ENCODE peak calls at places on chromosomes 1 and 21, in five cellular contexts. F is HCT116, B is SK-N-SH, V is GM12878, R is HepG2. X is an unnamed sample.

GRCh38 chr1:25695066-25695990 is 78.7 kb downstream of the MAN1C1 start:
- DNase-seq in F (no peak), B (no peak), V (no peak), R (peak; percentile 66), X (peak; percentile 76)

GRCh38 chr1:154324241-154324640 is 1.1 kb upstream of the ATP8B2 start:
- DNase-seq in B (no peak), V (no peak), F (no peak), R (no peak), X (no peak)

GRCh38 chr1:173267453-173267945 is 60.4 kb upstream of the TNFSF4 start:
- DNase-seq in V (peak; percentile 16), B (no peak), R (no peak), F (no peak), X (no peak)

GRCh38 chr1:5565281-5565680 is 426.9 kb downstream of the NPHP4 start:
- DNase-seq in V (no peak), R (no peak), B (no peak), F (no peak), X (no peak)

GRCh38 chr1:54813479-54814147 is 12.5 kb upstream of the TTC22 start:
- DNase-seq in R (no peak), F (no peak), V (no peak), B (no peak), X (peak; percentile 85)

GRCh38 chr1:6438047-6438525 is 13.5 kb downstream of the ESPN start:
- DNase-seq in V (peak; percentile 12), R (peak; percentile 66), F (no peak), B (peak; percentile 88), X (peak; percentile 58)

GRCh38 chr1:183586897-183587296 is 3.4 kb downstream of the NCF2 start:
- DNase-seq in F (no peak), R (no peak), V (no peak), B (no peak), X (peak; percentile 25)

GRCh38 chr1:172845371-172845770 is 186.5 kb downstream of the FASLG start:
- DNase-seq in B (no peak), R (no peak), F (no peak), V (no peak), X (no peak)

GRCh38 chr1:118461154-118461553 is 276.1 kb upstream of the SPAG17 start:
- DNase-seq in F (no peak), V (no peak), R (peak; percentile 1), B (no peak), X (no peak)

GRCh38 chr1:17661546-17662157 is 93.5 kb upstream of the ACTL8 start:
- DNase-seq in V (no peak), B (peak; percentile 93), R (peak; percentile 41), F (peak; percentile 12), X (no peak)

GRCh38 chr1:27598902-27599528 is 4.9 kb downstream of the AHDC1 start:
- DNase-seq in B (no peak), F (no peak), V (no peak), R (no peak), X (no peak)

GRCh38 chr21:42341776-42342542 is 8.8 kb downstream of the TFF2 start:
- DNase-seq in F (no peak), R (no peak), V (no peak), B (no peak), X (no peak)

GRCh38 chr1:180186831-180187230 is 32.2 kb downstream of the QSOX1 start:
- DNase-seq in B (no peak), R (no peak), V (no peak), F (no peak), X (no peak)

GRCh38 chr1:45913183-45913924 is 109.9 kb downstream of the MAST2 start:
- DNase-seq in R (no peak), V (no peak), B (peak; percentile 60), F (no peak), X (no peak)

GRCh38 chr1:240663160-240663879 is 51.4 kb upstream of the GREM2 start:
- DNase-seq in R (no peak), F (no peak), B (no peak), V (no peak), X (no peak)

GRCh38 chr1:21631944-21632887 is 36.9 kb downstream of the RAP1GAP start:
- DNase-seq in B (peak; percentile 66), R (peak; percentile 52), F (no peak), V (no peak), X (no peak)

GRCh38 chr1:15326691-15327530 is 79.9 kb downstream of the FHAD1 start:
- DNase-seq in R (no peak), F (no peak), B (peak; percentile 47), V (no peak), X (no peak)

GRCh38 chr1:235882816-235883215 is 16.1 kb upstream of the LYST start:
- DNase-seq in R (no peak), V (no peak), F (no peak), B (no peak), X (no peak)

GRCh38 chr1:239803666-239804228 is 287.9 kb upstream of the FMN2 start:
- DNase-seq in F (no peak), V (no peak), R (no peak), B (no peak), X (no peak)

GRCh38 chr1:183097438-183098051 is 74.3 kb downstream of the LAMC1 start:
- DNase-seq in F (no peak), R (no peak), V (no peak), B (no peak), X (peak; percentile 18)

GRCh38 chr21:16079830-16080229 is 350.0 kb downstream of the USP25 start:
- DNase-seq in R (peak; percentile 72), B (no peak), F (no peak), V (no peak), X (no peak)

GRCh38 chr1:187721216-187721615 is 892.5 kb downstream of the PLA2G4A start:
- DNase-seq in R (no peak), F (no peak), V (no peak), B (no peak), X (no peak)

GRCh38 chr1:68890736-68891135 is 393.9 kb upstream of the DEPDC1 start:
- DNase-seq in F (no peak), B (no peak), V (no peak), R (no peak), X (no peak)

GRCh38 chr1:210684466-210685294 is 356.0 kb downstream of the HHAT start:
- DNase-seq in V (peak; percentile 51), R (no peak), F (no peak), B (no peak), X (no peak)

GRCh38 chr1:54984126-54984842 is 3.9 kb downstream of the TMEM61 start:
- DNase-seq in F (no peak), V (no peak), B (peak; percentile 9), R (no peak), X (no peak)

GRCh38 chr1:208595236-208595635 is 351.1 kb upstream of the PLXNA2 start:
- DNase-seq in F (no peak), V (no peak), B (no peak), R (no peak), X (no peak)

GRCh38 chr1:203556047-203556851 is 62.3 kb downstream of the OPTC start:
- DNase-seq in R (no peak), B (peak; percentile 75), V (no peak), F (no peak), X (no peak)

GRCh38 chr1:22143586-22144033 is 713 bp upstream of the WNT4 start:
- DNase-seq in B (no peak), V (no peak), R (no peak), F (no peak), X (no peak)

GRCh38 chr1:14773621-14774020 is 175.1 kb downstream of the KAZN start:
- DNase-seq in B (no peak), V (no peak), R (no peak), F (no peak), X (no peak)

GRCh38 chr1:98389809-98390208 is 271.7 kb upstream of the SNX7 start:
- DNase-seq in B (no peak), F (no peak), V (no peak), R (no peak), X (no peak)

GRCh38 chr1:85427358-85427757 is 37.6 kb downstream of the DDAH1 start:
- DNase-seq in V (no peak), R (no peak), F (no peak), B (no peak), X (no peak)

GRCh38 chr1:92972413-92973129 is 11.3 kb upstream of the DIPK1A start:
- DNase-seq in R (no peak), V (no peak), F (no peak), B (no peak), X (no peak)

GRCh38 chr1:151830055-151830454 is 1.5 kb downstream of the RORC start:
- DNase-seq in F (no peak), B (no peak), R (no peak), V (no peak), X (no peak)

GRCh38 chr1:151831256-151831591 is 378 bp downstream of the RORC start:
- DNase-seq in F (no peak), V (no peak), B (no peak), R (no peak), X (no peak)

GRCh38 chr1:151827853-151828252 is 3.7 kb downstream of the RORC start:
- DNase-seq in F (no peak), V (no peak), B (no peak), R (no peak), X (no peak)

GRCh38 chr1:151829352-151830046 is 2.1 kb downstream of the RORC start:
- DNase-seq in F (no peak), V (no peak), R (no peak), B (no peak), X (no peak)

GRCh38 chr1:151828931-151829330 is 2.7 kb downstream of the RORC start:
- DNase-seq in F (no peak), R (no peak), B (peak; percentile 87), V (no peak), X (peak; percentile 77)
- TF ChIP-seq YY1 in F (no peak), R (no peak), B (no peak), V (no peak), X (no peak)

DNA sequence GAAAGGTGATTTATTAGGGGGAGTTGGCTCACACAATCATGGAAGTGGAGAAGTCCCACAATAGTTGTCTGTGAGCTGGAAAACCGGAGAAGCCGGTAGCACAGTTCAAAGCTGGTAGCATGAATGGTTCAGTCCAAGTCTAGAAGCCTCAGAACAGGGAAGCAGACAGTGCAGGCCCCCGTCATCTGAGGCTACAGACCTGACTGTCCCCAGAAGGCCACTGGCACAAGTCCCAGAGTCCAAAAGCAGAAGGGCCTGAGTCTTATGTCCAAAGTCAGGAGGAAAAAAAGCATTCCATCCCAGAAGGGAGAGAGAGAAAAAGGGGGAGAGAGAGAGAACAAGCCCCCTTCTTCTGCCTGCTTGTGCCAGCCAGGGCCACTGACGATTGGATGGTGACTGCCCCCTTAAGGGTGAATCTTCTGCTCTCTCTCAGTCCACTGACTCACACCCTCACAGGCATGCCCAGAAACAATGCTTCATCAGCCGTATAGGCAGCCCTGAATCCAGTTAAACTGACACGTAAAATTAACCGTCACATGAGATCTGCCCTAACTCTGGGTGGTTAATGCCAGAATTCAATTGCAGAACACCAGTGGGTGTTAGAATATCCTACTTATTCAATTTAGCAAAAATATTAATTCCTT is 49.3 kb upstream of the POU2F1 start:
- DNase-seq in F (no peak), R (no peak), B (no peak), V (no peak), X (no peak)
- TF ChIP-seq YY1 in F (no peak), R (no peak), B (no peak), V (no peak), X (no peak)

GRCh38 chr1:89888480-89889335 is 67.9 kb downstream of the LRRC8D start:
- DNase-seq in V (no peak), B (no peak), F (no peak), R (no peak), X (no peak)
- TF ChIP-seq YY1 in V (no peak), B (no peak), F (no peak), R (no peak), X (no peak)

GRCh38 chr1:91596474-91596873 is 95.8 kb downstream of the CDC7 start:
- DNase-seq in F (no peak), B (no peak), V (no peak), R (no peak), X (no peak)
- TF ChIP-seq YY1 in F (no peak), B (no peak), V (no peak), R (no peak), X (no peak)